ENCODE peak calls at places on chromosomes 5 and 9, in ten cellular contexts. One of them, this sample, is unnamed.

GRCh38 chr5:56669534-56670483 is 145.5 kb upstream of the MAP3K1 start:
- DNase-seq in astrocyte of the spinal cord: no peak
- DNase-seq in brain microvascular endothelial cell: no peak
- DNase-seq in H1: peak
- DNase-seq in psoas muscle: peak
- DNase-seq in mesendoderm: no peak
- DNase-seq in neuronal stem cell: no peak
- DNase-seq in cardiac muscle cell: peak
- DNase-seq in H7: peak
- DNase-seq in GM23248: no peak
- DNase-seq in this sample: peak

GRCh38 chr5:113117543-113118110 is 141.0 kb downstream of the DCP2 start:
- DNase-seq in cardiac muscle cell: no peak
- DNase-seq in mesendoderm: no peak
- DNase-seq in H7: no peak
- DNase-seq in psoas muscle: no peak
- DNase-seq in H1: no peak
- DNase-seq in astrocyte of the spinal cord: no peak
- DNase-seq in neuronal stem cell: no peak
- DNase-seq in GM23248: no peak
- DNase-seq in brain microvascular endothelial cell: no peak
- DNase-seq in this sample: peak

GRCh38 chr5:91049800-91050199 is 333.3 kb downstream of the ARRDC3 start:
- DNase-seq in neuronal stem cell: no peak
- DNase-seq in cardiac muscle cell: no peak
- DNase-seq in astrocyte of the spinal cord: peak
- DNase-seq in psoas muscle: no peak
- DNase-seq in brain microvascular endothelial cell: peak
- DNase-seq in H1: no peak
- DNase-seq in H7: no peak
- DNase-seq in GM23248: peak
- DNase-seq in mesendoderm: no peak
- DNase-seq in this sample: no peak

GRCh38 chr5:36414869-36415282 is 113.2 kb upstream of the RANBP3L start:
- DNase-seq in GM23248: peak
- DNase-seq in neuronal stem cell: no peak
- DNase-seq in cardiac muscle cell: peak
- DNase-seq in astrocyte of the spinal cord: peak
- DNase-seq in psoas muscle: no peak
- DNase-seq in H1: no peak
- DNase-seq in H7: no peak
- DNase-seq in mesendoderm: peak
- DNase-seq in brain microvascular endothelial cell: no peak
- DNase-seq in this sample: peak

GRCh38 chr9:382383-382782 is 167.7 kb downstream of the DOCK8 start:
- DNase-seq in H7: no peak
- DNase-seq in cardiac muscle cell: no peak
- DNase-seq in mesendoderm: no peak
- DNase-seq in GM23248: no peak
- DNase-seq in astrocyte of the spinal cord: no peak
- DNase-seq in brain microvascular endothelial cell: no peak
- DNase-seq in psoas muscle: no peak
- DNase-seq in H1: no peak
- DNase-seq in neuronal stem cell: no peak
- DNase-seq in this sample: no peak

GRCh38 chr5:176466245-176466871 is 18.2 kb downstream of the FAF2 start:
- DNase-seq in H1: no peak
- DNase-seq in H7: no peak
- DNase-seq in neuronal stem cell: no peak
- DNase-seq in cardiac muscle cell: no peak
- DNase-seq in astrocyte of the spinal cord: peak
- DNase-seq in mesendoderm: peak
- DNase-seq in psoas muscle: no peak
- DNase-seq in brain microvascular endothelial cell: peak
- DNase-seq in GM23248: peak
- DNase-seq in this sample: no peak

GRCh38 chr5:1282139-1282992 is 12.5 kb downstream of the TERT start:
- DNase-seq in H7: no peak
- DNase-seq in neuronal stem cell: no peak
- DNase-seq in mesendoderm: no peak
- DNase-seq in psoas muscle: no peak
- DNase-seq in astrocyte of the spinal cord: no peak
- DNase-seq in cardiac muscle cell: no peak
- DNase-seq in brain microvascular endothelial cell: no peak
- DNase-seq in GM23248: no peak
- DNase-seq in H1: no peak
- DNase-seq in this sample: no peak

GRCh38 chr9:33106827-33107621 is 30.6 kb upstream of the SMU1 start:
- DNase-seq in H1: no peak
- DNase-seq in psoas muscle: peak
- DNase-seq in neuronal stem cell: no peak
- DNase-seq in mesendoderm: peak
- DNase-seq in brain microvascular endothelial cell: peak
- DNase-seq in GM23248: peak
- DNase-seq in astrocyte of the spinal cord: peak
- DNase-seq in H7: peak
- DNase-seq in cardiac muscle cell: no peak
- DNase-seq in this sample: no peak

GRCh38 chr9:69376651-69377050 is 51.6 kb downstream of the ENTREP1 start:
- DNase-seq in psoas muscle: peak
- DNase-seq in H1: no peak
- DNase-seq in brain microvascular endothelial cell: peak
- DNase-seq in neuronal stem cell: no peak
- DNase-seq in mesendoderm: peak
- DNase-seq in astrocyte of the spinal cord: peak
- DNase-seq in H7: no peak
- DNase-seq in cardiac muscle cell: no peak
- DNase-seq in GM23248: peak
- DNase-seq in this sample: no peak

GRCh38 chr5:151106073-151106472 is 25.2 kb upstream of the TNIP1 start:
- DNase-seq in psoas muscle: no peak
- DNase-seq in neuronal stem cell: no peak
- DNase-seq in GM23248: no peak
- DNase-seq in mesendoderm: no peak
- DNase-seq in cardiac muscle cell: no peak
- DNase-seq in brain microvascular endothelial cell: no peak
- DNase-seq in H7: no peak
- DNase-seq in astrocyte of the spinal cord: no peak
- DNase-seq in H1: no peak
- DNase-seq in this sample: no peak

GRCh38 chr5:32507738-32508434 is 63.3 kb upstream of the ZFR start:
- DNase-seq in neuronal stem cell: no peak
- DNase-seq in brain microvascular endothelial cell: peak
- DNase-seq in H7: no peak
- DNase-seq in GM23248: peak
- DNase-seq in H1: no peak
- DNase-seq in mesendoderm: no peak
- DNase-seq in psoas muscle: no peak
- DNase-seq in cardiac muscle cell: no peak
- DNase-seq in astrocyte of the spinal cord: peak
- DNase-seq in this sample: no peak

GRCh38 chr9:98190757-98191105 is 1.7 kb downstream of the CORO2A start:
- DNase-seq in brain microvascular endothelial cell: no peak
- DNase-seq in neuronal stem cell: no peak
- DNase-seq in astrocyte of the spinal cord: no peak
- DNase-seq in cardiac muscle cell: no peak
- DNase-seq in GM23248: no peak
- DNase-seq in psoas muscle: no peak
- DNase-seq in H7: no peak
- DNase-seq in mesendoderm: no peak
- DNase-seq in H1: no peak
- DNase-seq in this sample: no peak
- H3K4me3 ChIP-seq in brain microvascular endothelial cell: no peak
- H3K4me3 ChIP-seq in neuronal stem cell: no peak
- H3K4me3 ChIP-seq in astrocyte of the spinal cord: no peak
- H3K4me3 ChIP-seq in cardiac muscle cell: no peak
- H3K4me3 ChIP-seq in GM23248: no peak
- H3K4me3 ChIP-seq in psoas muscle: no peak
- H3K4me3 ChIP-seq in H7: no peak
- H3K4me3 ChIP-seq in mesendoderm: no peak
- H3K4me3 ChIP-seq in H1: no peak
- H3K4me3 ChIP-seq in this sample: no peak

GRCh38 chr5:86983208-86983607 is 284.5 kb upstream of the RASA1 start:
- DNase-seq in psoas muscle: no peak
- DNase-seq in GM23248: no peak
- DNase-seq in mesendoderm: no peak
- DNase-seq in brain microvascular endothelial cell: no peak
- DNase-seq in neuronal stem cell: no peak
- DNase-seq in H7: no peak
- DNase-seq in H1: no peak
- DNase-seq in astrocyte of the spinal cord: no peak
- DNase-seq in cardiac muscle cell: no peak
- DNase-seq in this sample: no peak

GRCh38 chr5:86977185-86977584 is 290.5 kb upstream of the RASA1 start:
- DNase-seq in GM23248: peak
- DNase-seq in mesendoderm: no peak
- DNase-seq in H7: no peak
- DNase-seq in neuronal stem cell: no peak
- DNase-seq in brain microvascular endothelial cell: no peak
- DNase-seq in astrocyte of the spinal cord: no peak
- DNase-seq in cardiac muscle cell: no peak
- DNase-seq in psoas muscle: no peak
- DNase-seq in H1: no peak
- DNase-seq in this sample: no peak

GRCh38 chr5:86977808-86978207 is 289.9 kb upstream of the RASA1 start:
- DNase-seq in brain microvascular endothelial cell: no peak
- DNase-seq in psoas muscle: no peak
- DNase-seq in neuronal stem cell: no peak
- DNase-seq in H7: no peak
- DNase-seq in H1: no peak
- DNase-seq in GM23248: no peak
- DNase-seq in astrocyte of the spinal cord: no peak
- DNase-seq in mesendoderm: no peak
- DNase-seq in cardiac muscle cell: no peak
- DNase-seq in this sample: no peak

GRCh38 chr5:86981898-86982297 is 285.8 kb upstream of the RASA1 start:
- DNase-seq in GM23248: no peak
- DNase-seq in cardiac muscle cell: no peak
- DNase-seq in mesendoderm: no peak
- DNase-seq in H7: no peak
- DNase-seq in brain microvascular endothelial cell: no peak
- DNase-seq in H1: no peak
- DNase-seq in astrocyte of the spinal cord: no peak
- DNase-seq in neuronal stem cell: no peak
- DNase-seq in psoas muscle: no peak
- DNase-seq in this sample: no peak

DNA sequence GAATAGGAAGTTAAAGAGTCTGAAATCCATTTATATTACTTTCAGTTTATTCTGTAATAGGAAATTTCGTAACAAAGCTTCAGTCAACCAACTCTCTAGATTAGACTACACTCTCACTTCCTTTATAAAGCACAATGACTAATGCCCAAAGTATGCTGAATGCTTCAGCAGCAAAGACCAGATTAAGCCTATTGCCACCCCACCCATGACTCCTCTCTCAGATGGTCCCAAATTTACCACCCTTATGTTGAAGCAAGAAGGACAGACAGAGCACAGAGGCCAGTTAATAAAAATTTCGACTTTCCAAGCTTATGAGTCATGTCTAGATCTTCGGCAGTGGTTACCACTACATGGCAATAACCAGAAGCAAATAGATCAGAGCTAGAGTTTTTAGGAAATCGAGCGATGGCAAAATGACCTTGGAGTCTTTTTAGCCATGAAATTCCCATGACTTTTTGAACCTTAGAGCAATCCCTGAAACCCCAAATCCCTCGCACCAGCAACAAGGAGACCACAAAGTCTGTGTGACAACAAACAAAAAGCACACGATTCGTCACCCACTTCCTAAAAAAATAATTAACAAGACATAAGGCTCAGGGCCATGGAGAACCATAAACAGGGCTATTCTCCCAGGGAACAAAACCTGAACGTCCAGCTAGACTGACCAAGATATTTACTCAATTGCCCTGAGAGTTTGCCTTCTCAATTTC is 287.7 kb upstream of the RASA1 start:
- DNase-seq in neuronal stem cell: no peak
- DNase-seq in astrocyte of the spinal cord: peak
- DNase-seq in H1: no peak
- DNase-seq in H7: no peak
- DNase-seq in brain microvascular endothelial cell: peak
- DNase-seq in cardiac muscle cell: no peak
- DNase-seq in GM23248: peak
- DNase-seq in psoas muscle: no peak
- DNase-seq in mesendoderm: peak
- DNase-seq in this sample: no peak
- H3K4me3 ChIP-seq in neuronal stem cell: no peak
- H3K4me3 ChIP-seq in astrocyte of the spinal cord: no peak
- H3K4me3 ChIP-seq in H1: no peak
- H3K4me3 ChIP-seq in H7: no peak
- H3K4me3 ChIP-seq in brain microvascular endothelial cell: no peak
- H3K4me3 ChIP-seq in cardiac muscle cell: no peak
- H3K4me3 ChIP-seq in GM23248: peak
- H3K4me3 ChIP-seq in psoas muscle: no peak
- H3K4me3 ChIP-seq in mesendoderm: no peak
- H3K4me3 ChIP-seq in this sample: no peak

DNA sequence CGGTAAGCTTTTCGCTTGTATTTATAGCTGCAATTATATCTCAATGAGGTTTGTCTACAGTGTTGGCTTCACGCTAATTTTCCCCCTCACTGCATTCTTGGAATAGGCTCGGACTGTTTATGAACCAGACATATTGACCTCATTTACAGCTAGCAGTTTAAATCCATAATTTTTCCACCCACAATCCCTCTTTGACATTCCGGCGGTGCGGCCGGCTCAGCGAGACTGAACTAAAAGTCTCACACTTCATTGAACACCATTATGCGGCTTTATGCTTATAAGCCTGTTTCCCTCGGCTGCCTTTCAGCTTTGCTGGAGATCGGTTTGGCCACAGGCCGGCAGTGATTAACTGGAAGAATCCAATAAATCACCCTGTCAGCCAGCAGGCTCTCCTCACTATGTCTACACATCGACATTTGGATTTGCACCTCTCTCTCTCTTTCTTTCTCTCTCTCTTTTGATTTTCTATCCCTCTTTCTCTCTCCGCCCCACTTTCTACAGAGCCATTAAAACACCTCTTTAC is 315.0 kb upstream of the TLE4 start:
- DNase-seq in H7: no peak
- DNase-seq in astrocyte of the spinal cord: peak
- DNase-seq in H1: no peak
- DNase-seq in psoas muscle: no peak
- DNase-seq in brain microvascular endothelial cell: no peak
- DNase-seq in GM23248: peak
- DNase-seq in neuronal stem cell: peak
- DNase-seq in cardiac muscle cell: no peak
- DNase-seq in mesendoderm: no peak
- DNase-seq in this sample: no peak
- H3K4me3 ChIP-seq in H7: no peak
- H3K4me3 ChIP-seq in astrocyte of the spinal cord: peak
- H3K4me3 ChIP-seq in H1: no peak
- H3K4me3 ChIP-seq in psoas muscle: peak
- H3K4me3 ChIP-seq in brain microvascular endothelial cell: peak
- H3K4me3 ChIP-seq in GM23248: peak
- H3K4me3 ChIP-seq in neuronal stem cell: no peak
- H3K4me3 ChIP-seq in cardiac muscle cell: no peak
- H3K4me3 ChIP-seq in mesendoderm: no peak
- H3K4me3 ChIP-seq in this sample: no peak

GRCh38 chr5:146334074-146334533 is 4.5 kb upstream of the POU4F3 start:
- DNase-seq in GM23248: no peak
- DNase-seq in brain microvascular endothelial cell: no peak
- DNase-seq in psoas muscle: no peak
- DNase-seq in astrocyte of the spinal cord: no peak
- DNase-seq in H1: no peak
- DNase-seq in mesendoderm: peak
- DNase-seq in cardiac muscle cell: no peak
- DNase-seq in neuronal stem cell: no peak
- DNase-seq in H7: peak
- DNase-seq in this sample: no peak
- H3K4me3 ChIP-seq in GM23248: no peak
- H3K4me3 ChIP-seq in brain microvascular endothelial cell: no peak
- H3K4me3 ChIP-seq in psoas muscle: no peak
- H3K4me3 ChIP-seq in astrocyte of the spinal cord: no peak
- H3K4me3 ChIP-seq in H1: peak
- H3K4me3 ChIP-seq in mesendoderm: no peak
- H3K4me3 ChIP-seq in cardiac muscle cell: no peak
- H3K4me3 ChIP-seq in neuronal stem cell: no peak
- H3K4me3 ChIP-seq in H7: peak
- H3K4me3 ChIP-seq in this sample: no peak